ENCODE peak calls at places on chromosomes 11 and 22, in four cellular contexts. Z is activated B cell treated with CpG ODN at 0.5 μM for 24 hours, V is ascending aorta, G is ecto neural progenitor cell. I is an unnamed sample.

GRCh38 chr11:34601609-34602008 is 19.3 kb upstream of the EHF start:
- DNase-seq in V (no peak), G (no peak), Z (no peak), I (no peak)

GRCh38 chr11:122843281-122844150 is 5.2 kb downstream of the CRTAM start:
- DNase-seq in G (no peak), V (no peak), Z (no peak), I (no peak)

GRCh38 chr11:12445001-12445400 is 67.6 kb downstream of the PARVA start:
- DNase-seq in G (no peak), V (no peak), Z (no peak), I (no peak)

GRCh38 chr11:23995891-23996290 is 501.0 kb upstream of the LUZP2 start:
- DNase-seq in G (no peak), V (no peak), Z (no peak), I (no peak)

GRCh38 chr11:100681064-100681502 is 6.0 kb upstream of the ARHGAP42 start:
- DNase-seq in Z (peak), G (no peak), V (no peak), I (peak)

GRCh38 chr11:19320764-19321163 is 80.0 kb upstream of the E2F8 start:
- DNase-seq in V (no peak), Z (no peak), G (no peak), I (no peak)

GRCh38 chr22:32199961-32200360 is 4.9 kb downstream of the RFPL2 start:
- DNase-seq in Z (no peak), G (no peak), V (no peak), I (no peak)

GRCh38 chr11:129573161-129573560 is 197.5 kb downstream of the BARX2 start:
- DNase-seq in G (no peak), Z (no peak), V (no peak), I (no peak)

GRCh38 chr11:92329644-92330043 is 105.0 kb downstream of the FAT3 start:
- DNase-seq in G (no peak), Z (no peak), V (no peak), I (no peak)

GRCh38 chr22:44689915-44690524 is 12.0 kb upstream of the PRR5 start:
- DNase-seq in Z (no peak), V (no peak), G (no peak), I (no peak)

GRCh38 chr11:61971177-61972111 is 4.0 kb upstream of the FTH1 start:
- DNase-seq in Z (peak), G (peak), V (peak), I (peak)

GRCh38 chr22:50102946-50103345 is 13.1 kb downstream of the MOV10L1 start:
- DNase-seq in Z (no peak), G (no peak), V (no peak), I (no peak)

GRCh38 chr11:12430912-12431311 is 53.5 kb downstream of the PARVA start:
- DNase-seq in V (peak), G (no peak), Z (no peak), I (peak)

GRCh38 chr22:36922097-36922608 is 8.7 kb downstream of the CSF2RB start:
- DNase-seq in Z (no peak), V (no peak), G (no peak), I (no peak)

GRCh38 chr11:57240757-57241156 is 3.7 kb upstream of the APLNR start:
- DNase-seq in G (no peak), V (no peak), Z (no peak), I (no peak)

GRCh38 chr11:114564836-114565235 is 5.2 kb upstream of the NXPE1 start:
- DNase-seq in G (no peak), Z (no peak), V (no peak), I (no peak)

GRCh38 chr11:2194877-2195755 is 23.5 kb upstream of the TH start:
- DNase-seq in V (no peak), G (peak), Z (peak), I (no peak)

GRCh38 chr11:100684101-100685065 is 2.7 kb upstream of the ARHGAP42 start:
- DNase-seq in Z (no peak), V (no peak), G (no peak), I (no peak)

GRCh38 chr11:61025819-61026120 is 54.3 kb downstream of the CD6 start:
- DNase-seq in G (no peak), Z (no peak), V (no peak), I (no peak)

I was measured in HS-5.